ENCODE peak calls at places on chromosomes 6 and 20, in nine cellular contexts. P is CD4-positive, CD25-positive, alpha-beta regulatory T cell; A is heart right ventricle; V is central memory CD8-positive, alpha-beta T cell; Q is activated CD8-positive, alpha-beta T cell treated with anti-CD3 and anti-CD28 coated beads, Interleukin-2, amount 10 ng/mL, durations not matched to agents 7 days and 5 days; K is stimulated activated naive CD8-positive, alpha-beta T cell treated with anti-CD3 and anti-CD28 coated beads, Interleukin-15, amount 100 ng/mL, for 72 hours; E is upper lobe of left lung; Z is left lung; G is RWPE2. O is an unnamed sample.
A peak's percentile ranks its signal among the peaks of the same experiment; 100 is the strongest.

GRCh38 chr6:11139051-11139960 is 27.8 kb upstream of the ERVFRD-1 start:
- ATAC-seq in P (no peak), A (no peak), V (no peak), Q (no peak), K (peak; percentile 90), E (no peak), Z (peak; percentile 56), G (peak; percentile 91), O (no peak)

GRCh38 chr6:112149719-112150263 is 62.4 kb downstream of the FAM229B start:
- ATAC-seq in P (no peak), A (peak; percentile 71), V (no peak), Q (no peak), K (no peak), E (peak; percentile 66), Z (peak; percentile 74), G (no peak), O (peak; percentile 74)

GRCh38 chr6:143963158-143963919 is 44.7 kb downstream of the PLAGL1 start:
- ATAC-seq in P (no peak), A (no peak), V (no peak), Q (no peak), K (no peak), E (no peak), Z (no peak), G (no peak), O (no peak)

GRCh38 chr6:27668442-27669275 is 195.8 kb upstream of the ZNF184 start:
- ATAC-seq in P (no peak), A (no peak), V (no peak), Q (no peak), K (peak; percentile 56), E (no peak), Z (peak; percentile 59), G (peak; percentile 39), O (no peak)

GRCh38 chr6:151763303-151763702 is 44.2 kb upstream of the ESR1 start:
- ATAC-seq in P (no peak), A (no peak), V (no peak), Q (no peak), K (no peak), E (peak; percentile 75), Z (peak; percentile 49), G (peak; percentile 65), O (peak; percentile 41)

GRCh38 chr20:31630187-31630790 is 7.4 kb upstream of the COX4I2 start:
- ATAC-seq in P (no peak), A (no peak), V (no peak), Q (no peak), K (peak; percentile 84), E (no peak), Z (no peak), G (peak; percentile 8), O (no peak)

GRCh38 chr6:161547617-161548016 is 273.8 kb upstream of the AGPAT4 start:
- ATAC-seq in P (no peak), A (no peak), V (no peak), Q (no peak), K (no peak), E (no peak), Z (peak; percentile 27), G (peak; percentile 14), O (no peak)

GRCh38 chr20:50399003-50399916 is 110.9 kb upstream of the PTPN1 start:
- ATAC-seq in P (no peak), A (peak; percentile 84), V (no peak), Q (no peak), K (no peak), E (peak; percentile 10), Z (peak; percentile 65), G (no peak), O (peak; percentile 73)

GRCh38 chr20:18172379-18172778 is 34.7 kb downstream of the KAT14 start:
- ATAC-seq in P (no peak), A (no peak), V (no peak), Q (no peak), K (no peak), E (no peak), Z (no peak), G (no peak), O (no peak)